ENCODE peak calls at places on chromosomes 1 and 21, in eight cellular contexts. One of them, this sample, is unnamed.
A peak's percentile ranks its signal among the peaks of the same experiment; 100 is the strongest.

GRCh38 chr1:159991513-159991912 is 37.5 kb upstream of the SLAMF9 start:
- DNase-seq in activated CD4-positive, alpha-beta T cell treated with anti-CD3 and anti-CD28 coated beads, Interleukin-2, amount 10 ng/mL, durations not matched to agents 7 days and 5 days: peak; percentile 13
- DNase-seq in aorta: no peak
- DNase-seq in type B pancreatic cell: no peak
- DNase-seq in WTC11: no peak
- DNase-seq in C1 segment of cervical spinal cord: no peak
- DNase-seq in cardiac fibroblast: peak; percentile 35
- DNase-seq in NCI-H2081: no peak
- DNase-seq in this sample: no peak

GRCh38 chr1:170214980-170215910 is 69.5 kb downstream of the NTMT2 start:
- DNase-seq in cardiac fibroblast: peak; percentile 61
- DNase-seq in WTC11: no peak
- DNase-seq in NCI-H2081: no peak
- DNase-seq in type B pancreatic cell: no peak
- DNase-seq in aorta: peak; percentile 73
- DNase-seq in activated CD4-positive, alpha-beta T cell treated with anti-CD3 and anti-CD28 coated beads, Interleukin-2, amount 10 ng/mL, durations not matched to agents 7 days and 5 days: no peak
- DNase-seq in C1 segment of cervical spinal cord: no peak
- DNase-seq in this sample: no peak

GRCh38 chr1:215970406-215970805 is 403.3 kb downstream of the KCTD3 start:
- DNase-seq in C1 segment of cervical spinal cord: no peak
- DNase-seq in aorta: no peak
- DNase-seq in NCI-H2081: no peak
- DNase-seq in activated CD4-positive, alpha-beta T cell treated with anti-CD3 and anti-CD28 coated beads, Interleukin-2, amount 10 ng/mL, durations not matched to agents 7 days and 5 days: no peak
- DNase-seq in cardiac fibroblast: peak; percentile 5
- DNase-seq in WTC11: no peak
- DNase-seq in type B pancreatic cell: no peak
- DNase-seq in this sample: no peak

GRCh38 chr1:7940745-7941436 is at the start of gene TNFRSF9:
- DNase-seq in activated CD4-positive, alpha-beta T cell treated with anti-CD3 and anti-CD28 coated beads, Interleukin-2, amount 10 ng/mL, durations not matched to agents 7 days and 5 days: no peak
- DNase-seq in cardiac fibroblast: peak; percentile 36
- DNase-seq in NCI-H2081: no peak
- DNase-seq in type B pancreatic cell: no peak
- DNase-seq in aorta: peak; percentile 53
- DNase-seq in C1 segment of cervical spinal cord: no peak
- DNase-seq in WTC11: no peak
- DNase-seq in this sample: no peak

GRCh38 chr1:40899230-40899870 is 37.2 kb upstream of the CITED4 start:
- DNase-seq in WTC11: peak; percentile 19
- DNase-seq in cardiac fibroblast: no peak
- DNase-seq in activated CD4-positive, alpha-beta T cell treated with anti-CD3 and anti-CD28 coated beads, Interleukin-2, amount 10 ng/mL, durations not matched to agents 7 days and 5 days: no peak
- DNase-seq in C1 segment of cervical spinal cord: no peak
- DNase-seq in NCI-H2081: no peak
- DNase-seq in type B pancreatic cell: no peak
- DNase-seq in aorta: no peak
- DNase-seq in this sample: no peak

GRCh38 chr1:66521736-66522365 is 12.1 kb upstream of the SGIP1 start:
- DNase-seq in type B pancreatic cell: no peak
- DNase-seq in cardiac fibroblast: peak; percentile 76
- DNase-seq in WTC11: no peak
- DNase-seq in C1 segment of cervical spinal cord: no peak
- DNase-seq in aorta: no peak
- DNase-seq in activated CD4-positive, alpha-beta T cell treated with anti-CD3 and anti-CD28 coated beads, Interleukin-2, amount 10 ng/mL, durations not matched to agents 7 days and 5 days: no peak
- DNase-seq in NCI-H2081: no peak
- DNase-seq in this sample: no peak

GRCh38 chr1:150288382-150288781 is 5.3 kb upstream of the MRPS21 start:
- DNase-seq in WTC11: no peak
- DNase-seq in C1 segment of cervical spinal cord: no peak
- DNase-seq in activated CD4-positive, alpha-beta T cell treated with anti-CD3 and anti-CD28 coated beads, Interleukin-2, amount 10 ng/mL, durations not matched to agents 7 days and 5 days: no peak
- DNase-seq in aorta: no peak
- DNase-seq in cardiac fibroblast: no peak
- DNase-seq in NCI-H2081: no peak
- DNase-seq in type B pancreatic cell: no peak
- DNase-seq in this sample: no peak

GRCh38 chr1:230359992-230360391 is 66.1 kb downstream of the PGBD5 start:
- DNase-seq in activated CD4-positive, alpha-beta T cell treated with anti-CD3 and anti-CD28 coated beads, Interleukin-2, amount 10 ng/mL, durations not matched to agents 7 days and 5 days: no peak
- DNase-seq in C1 segment of cervical spinal cord: no peak
- DNase-seq in aorta: no peak
- DNase-seq in NCI-H2081: no peak
- DNase-seq in cardiac fibroblast: peak; percentile 32
- DNase-seq in type B pancreatic cell: no peak
- DNase-seq in WTC11: no peak
- DNase-seq in this sample: no peak

GRCh38 chr1:16727190-16728111 is 12.9 kb upstream of the RNU1-4 start:
- DNase-seq in activated CD4-positive, alpha-beta T cell treated with anti-CD3 and anti-CD28 coated beads, Interleukin-2, amount 10 ng/mL, durations not matched to agents 7 days and 5 days: peak; percentile 45
- DNase-seq in C1 segment of cervical spinal cord: no peak
- DNase-seq in aorta: peak; percentile 60
- DNase-seq in type B pancreatic cell: peak; percentile 82
- DNase-seq in WTC11: peak; percentile 63
- DNase-seq in cardiac fibroblast: peak; percentile 19
- DNase-seq in NCI-H2081: no peak
- DNase-seq in this sample: peak; percentile 51

GRCh38 chr1:37474697-37475379 is 458 bp downstream of the ZC3H12A start:
- DNase-seq in aorta: peak; percentile 66
- DNase-seq in type B pancreatic cell: no peak
- DNase-seq in cardiac fibroblast: peak; percentile 40
- DNase-seq in activated CD4-positive, alpha-beta T cell treated with anti-CD3 and anti-CD28 coated beads, Interleukin-2, amount 10 ng/mL, durations not matched to agents 7 days and 5 days: no peak
- DNase-seq in NCI-H2081: no peak
- DNase-seq in C1 segment of cervical spinal cord: no peak
- DNase-seq in WTC11: no peak
- DNase-seq in this sample: no peak

GRCh38 chr21:36664678-36665022 is 34.3 kb upstream of the SIM2 start:
- DNase-seq in activated CD4-positive, alpha-beta T cell treated with anti-CD3 and anti-CD28 coated beads, Interleukin-2, amount 10 ng/mL, durations not matched to agents 7 days and 5 days: no peak
- DNase-seq in aorta: no peak
- DNase-seq in type B pancreatic cell: no peak
- DNase-seq in WTC11: no peak
- DNase-seq in C1 segment of cervical spinal cord: no peak
- DNase-seq in NCI-H2081: no peak
- DNase-seq in cardiac fibroblast: no peak
- DNase-seq in this sample: no peak

GRCh38 chr1:67645495-67646144 is 39.4 kb upstream of the GADD45A start:
- DNase-seq in WTC11: no peak
- DNase-seq in activated CD4-positive, alpha-beta T cell treated with anti-CD3 and anti-CD28 coated beads, Interleukin-2, amount 10 ng/mL, durations not matched to agents 7 days and 5 days: no peak
- DNase-seq in NCI-H2081: peak; percentile 19
- DNase-seq in C1 segment of cervical spinal cord: no peak
- DNase-seq in type B pancreatic cell: no peak
- DNase-seq in aorta: peak; percentile 75
- DNase-seq in cardiac fibroblast: peak; percentile 89
- DNase-seq in this sample: peak; percentile 73

GRCh38 chr1:76012341-76013208 is 62.0 kb upstream of the ST6GALNAC3 start:
- DNase-seq in C1 segment of cervical spinal cord: no peak
- DNase-seq in NCI-H2081: no peak
- DNase-seq in type B pancreatic cell: no peak
- DNase-seq in activated CD4-positive, alpha-beta T cell treated with anti-CD3 and anti-CD28 coated beads, Interleukin-2, amount 10 ng/mL, durations not matched to agents 7 days and 5 days: no peak
- DNase-seq in aorta: no peak
- DNase-seq in cardiac fibroblast: no peak
- DNase-seq in WTC11: no peak
- DNase-seq in this sample: no peak